ENCODE peak calls at places on chromosomes 5 and 9, in five cellular contexts. J is endodermal cell; P is ovary; U is CD4-positive, CD25-positive, alpha-beta regulatory T cell; T is GM23248. E is an unnamed sample. For H3K27me3 and H3K36me3, the result is how much of the 10 kb centered on the place peaks cover.

GRCh38 chr5:6780802-6781391 is 67.7 kb downstream of the TENT4A start:
- DNase-seq in J (peak), P (no peak), U (peak), T (no peak), E (no peak)

GRCh38 chr5:125006011-125006685 is 259.7 kb upstream of the ZNF608 start:
- DNase-seq in J (no peak), P (no peak), U (no peak), T (no peak), E (no peak)

GRCh38 chr9:108473209-108474112 is 382.3 kb downstream of the ACTL7B start:
- DNase-seq in J (no peak), P (no peak), U (no peak), T (peak), E (peak)

GRCh38 chr5:116626272-116626723 is 51.7 kb upstream of the SEMA6A start:
- DNase-seq in J (no peak), P (peak), U (no peak), T (peak), E (peak)

GRCh38 chr9:88733651-88734470 is 198.9 kb downstream of the NXNL2 start:
- DNase-seq in J (no peak), P (no peak), U (no peak), T (peak), E (no peak)

GRCh38 chr5:62017092-62017491 is 288.9 kb upstream of the KIF2A start:
- DNase-seq in J (no peak), P (no peak), U (no peak), T (peak), E (no peak)

GRCh38 chr5:145562931-145563330 is 272.2 kb downstream of the PRELID2 start:
- DNase-seq in J (no peak), P (no peak), U (no peak), T (no peak), E (peak)

GRCh38 chr5:64789457-64789856 is 20.7 kb downstream of the CWC27 start:
- DNase-seq in J (no peak), P (no peak), U (no peak), T (peak), E (no peak)

GRCh38 chr5:142821733-142822487 is 51.7 kb downstream of the ARHGAP26 start:
- DNase-seq in J (no peak), P (no peak), U (peak), T (peak), E (peak)

GRCh38 chr9:36867241-36867640 is 166.8 kb downstream of the PAX5 start:
- DNase-seq in J (no peak), P (no peak), U (no peak), T (no peak), E (no peak)
- H3K27me3 ChIP-seq in J (half or more), P (under half), U (under half), T (under half), E (under half)

GRCh38 chr9:4716163-4716562 is 24.8 kb downstream of the AK3 start:
- DNase-seq in J (no peak), P (no peak), U (no peak), T (no peak), E (no peak)

GRCh38 chr9:4718911-4719310 is 22.1 kb downstream of the AK3 start:
- DNase-seq in J (no peak), P (no peak), U (no peak), T (no peak), E (no peak)

GRCh38 chr9:4714266-4715016 is 26.6 kb downstream of the AK3 start:
- DNase-seq in J (no peak), P (no peak), U (no peak), T (peak), E (no peak)

GRCh38 chr9:4717815-4718214 is 23.2 kb downstream of the AK3 start:
- DNase-seq in J (no peak), P (no peak), U (no peak), T (no peak), E (no peak)

DNA sequence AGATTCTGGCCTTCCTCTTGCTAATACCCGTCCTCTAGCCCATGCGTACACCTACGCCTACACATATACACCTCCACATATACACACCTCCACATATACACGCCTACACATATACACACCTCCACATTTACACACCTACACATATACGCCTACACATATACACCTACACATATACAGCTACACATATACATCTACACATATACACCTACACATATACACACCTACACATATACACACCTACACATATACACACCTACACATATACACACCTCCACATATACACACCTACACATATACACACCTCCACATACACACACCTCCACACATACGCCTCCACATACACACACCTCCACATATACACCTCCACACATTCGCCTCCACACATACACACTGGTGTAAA is 27.2 kb downstream of the AK3 start:
- DNase-seq in J (no peak), P (no peak), U (no peak), T (no peak), E (no peak)
- H3K36me3 ChIP-seq in J (half or more), P (under half), U (under half), T (under half), E (under half)

GRCh38 chr9:87147803-87148202 is 200.5 kb upstream of the GAS1 start:
- DNase-seq in J (peak), P (no peak), U (no peak), T (no peak), E (no peak)
- H3K4me3 ChIP-seq in J (no peak), P (no peak), U (no peak), T (peak), E (no peak)

GRCh38 chr9:76729980-76730737 is 34.1 kb upstream of the PCA3 start:
- DNase-seq in J (no peak), P (no peak), U (no peak), T (no peak), E (no peak)

GRCh38 chr9:76729116-76729515 is 35.1 kb upstream of the PCA3 start:
- DNase-seq in J (no peak), P (no peak), U (no peak), T (no peak), E (no peak)

GRCh38 chr9:76725885-76726284 is 38.4 kb upstream of the PCA3 start:
- DNase-seq in J (no peak), P (no peak), U (no peak), T (no peak), E (peak)

GRCh38 chr9:76720245-76720644 is 44.0 kb upstream of the PCA3 start:
- DNase-seq in J (no peak), P (no peak), U (no peak), T (no peak), E (no peak)

DNA sequence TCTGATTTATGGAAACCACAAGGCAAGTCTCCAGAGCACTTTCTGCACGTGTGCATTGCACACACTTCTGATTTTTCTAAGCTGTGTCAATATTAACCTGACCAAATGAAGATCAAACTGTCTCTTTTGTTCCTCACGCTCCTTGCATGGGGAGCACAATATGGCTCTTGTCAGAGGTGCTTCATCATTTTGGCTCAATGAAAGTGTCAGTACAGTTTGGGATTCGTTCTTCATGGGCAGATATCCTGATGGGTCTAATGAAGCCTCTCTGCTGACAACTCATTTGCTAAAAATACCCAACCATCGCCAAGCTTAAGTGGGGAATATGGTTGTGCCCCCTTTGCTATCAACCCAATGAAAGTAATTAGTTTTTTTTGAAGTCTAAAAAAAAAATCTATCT is 39.1 kb upstream of the PCA3 start:
- DNase-seq in J (no peak), P (no peak), U (no peak), T (no peak), E (no peak)
- H3K27me3 ChIP-seq in J (under half), P (under half), U (under half), T (under half), E (under half)

DNA sequence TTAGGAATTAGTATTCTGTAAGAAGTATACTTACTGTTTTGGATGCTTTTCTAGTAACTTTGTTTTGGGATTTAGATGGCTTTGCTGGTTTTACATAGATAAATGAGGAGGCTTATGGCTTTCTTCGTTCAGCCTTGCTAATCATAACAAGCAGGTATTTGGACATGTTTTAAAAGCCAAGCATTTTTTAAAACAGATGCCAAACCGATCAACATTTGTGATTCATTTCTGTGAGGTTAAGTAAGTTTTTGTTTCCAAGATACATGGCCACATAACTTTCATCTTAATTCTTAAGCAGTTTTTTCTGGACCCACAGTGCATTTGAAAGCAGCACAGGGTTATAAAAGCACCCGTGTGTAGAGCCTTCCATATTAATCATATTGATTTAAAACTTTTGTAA is 21.7 kb downstream of the TARS1 start:
- DNase-seq in J (no peak), P (no peak), U (no peak), T (no peak), E (no peak)
- H3K36me3 ChIP-seq in J (half or more), P (under half), U (half or more), T (half or more), E (half or more)

DNA sequence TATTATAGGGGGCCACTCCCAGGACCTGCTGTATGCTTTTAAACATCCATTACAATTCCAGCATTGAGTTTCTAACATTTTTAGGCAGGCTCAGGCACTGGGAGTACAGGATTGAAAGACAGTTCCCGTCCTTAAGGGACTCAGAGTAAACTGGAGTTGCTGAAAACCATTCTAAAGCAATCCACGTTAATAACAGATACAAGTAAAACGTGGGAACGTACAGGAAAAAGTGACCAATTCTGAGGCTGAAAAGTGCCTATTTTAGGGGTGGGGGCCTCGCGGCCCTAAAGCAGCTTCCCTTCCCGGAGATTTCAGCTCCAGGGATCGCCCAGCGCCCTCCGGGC is 285 bp downstream of the FER start:
- DNase-seq in J (no peak), P (no peak), U (peak), T (no peak), E (no peak)
- H3K4me3 ChIP-seq in J (peak), P (peak), U (peak), T (peak), E (peak)

DNA sequence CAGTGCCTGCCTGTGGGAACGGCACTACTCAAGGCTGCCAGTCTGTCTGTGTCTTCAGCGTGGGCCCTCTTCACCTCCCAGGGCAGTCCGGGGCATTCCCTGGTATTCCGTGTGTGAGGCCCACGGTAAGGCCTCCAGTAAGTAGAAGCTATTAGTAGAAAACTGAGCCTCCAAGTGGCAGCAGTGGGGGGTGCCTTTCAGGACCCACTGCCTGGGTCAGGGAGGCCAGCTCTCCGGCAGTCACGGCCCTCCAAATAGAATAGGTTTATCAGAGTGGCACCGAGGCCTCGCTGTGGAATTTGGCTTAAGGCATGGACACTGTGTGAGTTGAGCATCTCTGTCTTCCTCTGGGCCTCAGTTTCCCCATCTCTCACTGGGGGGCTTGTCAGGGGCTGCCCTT is 23.1 kb downstream of the ADAMTSL2 start:
- DNase-seq in J (no peak), P (no peak), U (no peak), T (no peak), E (no peak)
- H3K27me3 ChIP-seq in J (under half), P (under half), U (under half), T (under half), E (under half)

GRCh38 chr5:10427201-10427600 is 14.5 kb upstream of the ROPN1L start:
- DNase-seq in J (no peak), P (no peak), U (no peak), T (no peak), E (no peak)

GRCh38 chr5:10432059-10433008 is 9.3 kb upstream of the ROPN1L start:
- DNase-seq in J (no peak), P (no peak), U (no peak), T (no peak), E (no peak)

GRCh38 chr5:10427978-10428377 is 13.7 kb upstream of the ROPN1L start:
- DNase-seq in J (no peak), P (no peak), U (no peak), T (no peak), E (no peak)

GRCh38 chr5:10434392-10434791 is 7.3 kb upstream of the ROPN1L start:
- DNase-seq in J (no peak), P (no peak), U (no peak), T (no peak), E (no peak)

DNA sequence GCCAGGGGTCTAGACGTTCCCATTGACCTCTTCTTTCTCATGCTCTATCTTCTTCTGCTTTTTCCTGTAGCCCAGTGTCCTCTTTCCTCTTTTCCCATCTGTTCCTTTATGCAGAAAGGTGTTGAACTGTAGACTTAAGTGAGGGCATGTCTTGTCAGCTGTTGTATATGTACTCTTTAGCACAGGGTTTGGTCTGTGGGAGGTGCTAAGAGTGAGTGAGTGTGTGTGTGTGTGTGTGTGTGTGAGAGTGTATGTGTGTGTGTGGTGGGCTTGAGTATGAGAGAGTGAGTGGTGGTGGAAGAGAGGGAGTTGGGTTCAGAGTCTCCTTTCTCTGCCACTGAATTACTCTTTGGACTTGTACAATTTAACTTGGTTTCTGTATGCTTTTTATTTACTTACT is 10.3 kb upstream of the ROPN1L start:
- DNase-seq in J (no peak), P (no peak), U (no peak), T (no peak), E (no peak)
- H3K36me3 ChIP-seq in J (half or more), P (under half), U (half or more), T (under half), E (half or more)

GRCh38 chr5:94433393-94434149 is 184.8 kb downstream of the KIAA0825 start:
- DNase-seq in J (no peak), P (no peak), U (no peak), T (peak), E (no peak)
- H3K4me3 ChIP-seq in J (no peak), P (no peak), U (no peak), T (no peak), E (no peak)

E was measured in MG63.